ENCODE peak calls at places on chromosomes 5 and 9, in four cellular contexts. H is mucosa of descending colon, Q is mesendoderm, T is lung. P is an unnamed sample. For H3K4me1, the result is how much of the 10 kb centered on the place peaks cover.

GRCh38 chr5:55480781-55481180 is 54.0 kb downstream of the PLPP1 start:
- DNase-seq in Q (no peak), T (no peak), H (no peak), P (no peak)

GRCh38 chr5:101429241-101429640 is 526.2 kb upstream of the ST8SIA4 start:
- DNase-seq in H (no peak), Q (no peak), T (no peak), P (no peak)

GRCh38 chr5:180467576-180467975 is 26.6 kb upstream of the CNOT6 start:
- DNase-seq in H (no peak), Q (no peak), T (no peak), P (no peak)

GRCh38 chr5:113276001-113276400 is 158.8 kb downstream of the TSSK1B start:
- DNase-seq in H (no peak), T (no peak), Q (no peak), P (peak)

GRCh38 chr5:147635882-147636531 is 126.1 kb upstream of the DPYSL3 start:
- DNase-seq in H (no peak), T (no peak), Q (no peak), P (no peak)

GRCh38 chr5:7321724-7322123 is 74.2 kb upstream of the ADCY2 start:
- DNase-seq in Q (peak), H (no peak), T (no peak), P (no peak)

GRCh38 chr9:82903503-82903902 is 159.4 kb downstream of the RASEF start:
- DNase-seq in H (no peak), Q (no peak), T (no peak), P (no peak)

GRCh38 chr5:61332891-61333350 is 863 bp downstream of the ZSWIM6 start:
- DNase-seq in T (peak), H (peak), Q (peak), P (peak)

GRCh38 chr9:134995792-134996120 is 78.0 kb upstream of the FCN1 start:
- DNase-seq in Q (no peak), H (no peak), T (no peak), P (no peak)

GRCh38 chr9:100911273-100911672 is 117.3 kb upstream of the PLPPR1 start:
- DNase-seq in H (no peak), T (no peak), Q (no peak), P (no peak)

GRCh38 chr5:98780390-98780789 is 6.9 kb downstream of the RGMB start:
- DNase-seq in T (no peak), Q (no peak), H (no peak), P (no peak)

GRCh38 chr9:106286249-106286648 is 576.7 kb upstream of the ZNF462 start:
- DNase-seq in H (no peak), Q (peak), T (no peak), P (peak)

GRCh38 chr5:172745406-172745805 is 25.6 kb downstream of the DUSP1 start:
- DNase-seq in H (no peak), T (no peak), Q (no peak), P (no peak)

GRCh38 chr9:97660345-97660744 is 26.7 kb downstream of the NCBP1 start:
- DNase-seq in Q (no peak), H (no peak), T (no peak), P (no peak)

GRCh38 chr9:38141751-38142150 is 72.7 kb upstream of the SHB start:
- DNase-seq in H (no peak), T (no peak), Q (no peak), P (peak)

GRCh38 chr5:123036391-123037103 is at the start of gene PPIC:
- DNase-seq in Q (peak), T (peak), H (peak), P (peak)

GRCh38 chr9:71549023-71549422 is 219.3 kb downstream of the CEMIP2 start:
- DNase-seq in Q (no peak), H (no peak), T (no peak), P (no peak)

GRCh38 chr9:8809747-8810146 is 1010.2 kb upstream of the DMAC1 start:
- DNase-seq in H (no peak), T (no peak), Q (no peak), P (no peak)

GRCh38 chr9:134442486-134443168 is 116.4 kb downstream of the RXRA start:
- DNase-seq in Q (peak), T (no peak), H (no peak), P (no peak)

GRCh38 chr5:112917453-112918005 is 4.5 kb downstream of the REEP5 start:
- DNase-seq in T (no peak), Q (peak), H (no peak), P (peak)

GRCh38 chr9:34267660-34268059 is 61.4 kb downstream of the KIF24 start:
- DNase-seq in H (no peak), Q (no peak), T (no peak), P (no peak)

GRCh38 chr9:36818965-36819870 is 214.8 kb downstream of the PAX5 start:
- DNase-seq in Q (peak), T (no peak), H (no peak), P (peak)

GRCh38 chr5:97666767-97667166 is 483.7 kb upstream of the RIOK2 start:
- DNase-seq in Q (no peak), H (no peak), T (no peak), P (no peak)

GRCh38 chr9:113178087-113178486 is 27.3 kb downstream of the SLC31A2 start:
- DNase-seq in Q (no peak), H (no peak), T (no peak), P (no peak)

GRCh38 chr5:67206381-67207328 is 10.1 kb upstream of the CD180 start:
- DNase-seq in H (peak), Q (no peak), T (peak), P (no peak)

GRCh38 chr9:109520475-109521132 is 22.5 kb upstream of the PTPN3 start:
- DNase-seq in H (peak), T (peak), Q (peak), P (peak)

GRCh38 chr9:114114364-114114763 is 15.3 kb upstream of the KIF12 start:
- DNase-seq in T (no peak), Q (no peak), H (no peak), P (no peak)

GRCh38 chr9:75089369-75089766 is 1.1 kb downstream of the OSTF1 start:
- DNase-seq in Q (no peak), H (no peak), T (no peak), P (no peak)
- H3K4me1 ChIP-seq in Q (under half), H (under half), T (under half), P (under half)

GRCh38 chr9:93204470-93205043 is 20.6 kb downstream of the WNK2 start:
- DNase-seq in T (no peak), H (peak), Q (no peak), P (no peak)
- H3K4me1 ChIP-seq in T (under half), H (under half), Q (under half), P (under half)

GRCh38 chr5:150160448-150161069 is 4.9 kb upstream of the PDGFRB start:
- DNase-seq in T (no peak), Q (no peak), H (no peak), P (no peak)
- H3K4me1 ChIP-seq in T (under half), Q (under half), H (under half), P (under half)

GRCh38 chr5:159184236-159184635 is 25.1 kb downstream of the RNF145 start:
- DNase-seq in H (no peak), T (no peak), Q (no peak), P (no peak)
- H3K4me1 ChIP-seq in H (under half), T (under half), Q (under half), P (under half)

GRCh38 chr5:81249240-81249639 is 16.1 kb downstream of the CKMT2 start:
- DNase-seq in H (no peak), Q (no peak), T (no peak), P (no peak)
- H3K4me1 ChIP-seq in H (under half), Q (under half), T (under half), P (under half)

DNA sequence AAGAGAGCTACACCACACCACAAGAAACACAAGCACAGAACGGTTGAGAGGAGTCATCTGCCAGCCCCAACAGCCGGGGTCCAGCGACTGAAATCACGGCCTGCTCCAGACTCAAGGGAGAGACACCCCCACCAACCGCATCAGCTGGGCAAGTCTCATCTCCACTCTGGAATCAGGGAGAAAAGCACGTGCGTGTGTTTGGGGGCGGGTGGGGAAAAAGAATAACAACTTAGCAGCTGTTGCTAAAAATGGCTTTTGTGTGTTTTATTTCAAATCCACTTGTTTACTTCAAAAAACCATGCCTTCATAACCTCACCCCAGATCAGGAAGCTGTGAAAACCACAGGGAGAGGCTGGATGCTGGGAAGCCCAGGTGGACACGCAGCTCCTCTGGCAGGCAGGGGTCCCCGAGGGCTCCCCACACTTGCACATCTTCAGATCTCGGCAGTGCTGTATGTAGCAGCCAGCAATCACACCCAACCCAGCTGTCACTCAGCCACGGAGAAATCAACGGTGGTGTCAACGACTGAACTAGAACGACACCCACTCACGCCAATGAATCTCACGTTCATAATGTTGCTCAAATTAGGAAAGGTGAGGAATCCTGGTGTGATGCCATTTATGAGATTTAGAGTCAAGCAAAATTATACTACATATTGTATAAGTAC is 19.0 kb downstream of the PNPLA7 start:
- DNase-seq in H (no peak), T (no peak), Q (no peak), P (no peak)
- H3K4me1 ChIP-seq in H (under half), T (under half), Q (under half), P (under half)

GRCh38 chr9:35686222-35687203 is 3.2 kb downstream of the TPM2 start:
- DNase-seq in T (no peak), Q (no peak), H (no peak), P (no peak)
- H3K4me1 ChIP-seq in T (under half), Q (under half), H (under half), P (under half)